ENCODE peak calls at places on chromosomes 16 and 17, in six cellular contexts. O, T, L, F, Q and G are unnamed samples.

GRCh38 chr16:23407436-23408125 is 45.4 kb downstream of the COG7 start:
- DNase-seq in Q (no peak), T (no peak), O (no peak), L (no peak), F (no peak), G (no peak)

GRCh38 chr17:77741109-77741508 is 217.4 kb upstream of the TNRC6C start:
- DNase-seq in T (no peak), Q (no peak), L (no peak), F (no peak), O (no peak), G (no peak)

GRCh38 chr16:8173111-8173644 is 417.1 kb downstream of the TMEM114 start:
- DNase-seq in L (no peak), F (peak; percentile 38), O (peak; percentile 28), Q (peak; percentile 48), T (peak; percentile 85), G (peak; percentile 64)

GRCh38 chr17:42347198-42347597 is 41.0 kb downstream of the STAT3 start:
- DNase-seq in T (no peak), O (peak; percentile 83), Q (no peak), L (peak; percentile 79), F (peak; percentile 77), G (peak; percentile 29)

GRCh38 chr16:48556210-48556912 is 53.6 kb downstream of the N4BP1 start:
- DNase-seq in L (no peak), O (no peak), F (no peak), Q (no peak), T (no peak), G (no peak)

GRCh38 chr17:69448431-69449102 is 34.1 kb downstream of the MAP2K6 start:
- DNase-seq in F (no peak), Q (peak; percentile 29), T (peak; percentile 73), O (peak; percentile 4), L (no peak), G (no peak)

GRCh38 chr16:89711601-89712475 is 8.9 kb downstream of the VPS9D1 start:
- DNase-seq in O (peak; percentile 49), F (peak; percentile 37), L (no peak), Q (no peak), T (no peak), G (no peak)

GRCh38 chr17:27233783-27234182 is 60.1 kb upstream of the WSB1 start:
- DNase-seq in Q (no peak), L (no peak), O (no peak), T (no peak), F (no peak), G (no peak)

GRCh38 chr16:23145608-23146007 is 3.6 kb downstream of the USP31 start:
- DNase-seq in L (no peak), Q (no peak), T (no peak), O (peak; percentile 60), F (peak; percentile 94), G (no peak)

GRCh38 chr17:66942453-66943264 is 21.8 kb upstream of the CACNG4 start:
- DNase-seq in F (no peak), L (no peak), O (no peak), Q (no peak), T (no peak), G (no peak)

GRCh38 chr17:71412803-71413202 is 708.0 kb upstream of the SOX9 start:
- DNase-seq in L (no peak), T (no peak), O (peak; percentile 97), Q (no peak), F (peak; percentile 98), G (peak; percentile 77)

GRCh38 chr16:28981517-28981916 is 3.3 kb upstream of the LAT start:
- DNase-seq in L (no peak), F (no peak), T (no peak), O (no peak), Q (no peak), G (no peak)

GRCh38 chr17:34291721-34292348 is 6.3 kb downstream of the CCL11 start:
- DNase-seq in O (no peak), L (no peak), F (no peak), T (no peak), Q (no peak), G (no peak)

GRCh38 chr16:85327731-85328664 is 215.7 kb upstream of the CIBAR2 start:
- DNase-seq in L (no peak), F (no peak), Q (no peak), T (peak; percentile 95), O (no peak), G (peak; percentile 96)

GRCh38 chr17:59004338-59005111 is 102.2 kb downstream of the TRIM37 start:
- DNase-seq in O (peak; percentile 82), F (peak; percentile 29), Q (peak; percentile 21), T (peak; percentile 71), L (peak; percentile 73), G (peak; percentile 72)

DNA sequence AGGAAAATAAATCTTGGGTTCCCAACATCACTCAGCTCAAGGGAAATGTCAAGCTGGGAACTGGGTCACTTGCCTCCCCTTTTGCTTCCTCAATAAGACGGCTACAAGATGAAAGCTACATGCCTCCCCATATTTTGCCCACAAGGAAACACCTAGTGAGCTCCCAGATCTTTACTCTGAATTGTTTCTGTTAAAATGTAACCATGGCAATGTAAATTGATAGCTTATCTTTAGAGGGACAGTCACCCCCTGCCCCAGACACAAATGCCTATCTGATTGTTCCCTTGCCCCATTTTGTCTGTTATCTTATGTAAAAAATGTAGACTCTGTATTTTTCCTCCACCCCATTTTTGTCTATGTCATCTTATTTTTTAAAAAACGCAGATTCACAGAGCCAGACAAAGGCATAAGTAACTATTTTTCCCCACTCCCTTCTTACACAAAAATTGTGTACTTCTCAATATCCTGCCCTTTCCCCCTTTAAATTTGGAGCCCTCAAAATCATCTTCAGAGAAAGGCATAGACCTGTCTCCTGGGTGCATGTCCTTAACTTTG is 288.7 kb upstream of the ERCC4 start:
- DNase-seq in T (no peak), Q (no peak), O (no peak), F (no peak), L (no peak), G (no peak)
- H3K4me1 ChIP-seq in T (no peaks in the 10 kb centered on the region), Q (no peaks in the 10 kb centered on the region), O (no peaks in the 10 kb centered on the region), F (no peaks in the 10 kb centered on the region), L (no peaks in the 10 kb centered on the region), G (no peaks in the 10 kb centered on the region)

GRCh38 chr17:3167574-3167973 is 29.7 kb upstream of the OR1A2 start:
- DNase-seq in T (no peak), Q (no peak), O (no peak), F (no peak), L (no peak), G (no peak)
- H3K9me3 ChIP-seq in T (peaks cover 4% of the 10 kb centered on the region), Q (peaks cover 12% of the 10 kb centered on the region), O (no peaks in the 10 kb centered on the region), F (no peaks in the 10 kb centered on the region), L (peaks cover 17% of the 10 kb centered on the region), G (no peaks in the 10 kb centered on the region)

DNA sequence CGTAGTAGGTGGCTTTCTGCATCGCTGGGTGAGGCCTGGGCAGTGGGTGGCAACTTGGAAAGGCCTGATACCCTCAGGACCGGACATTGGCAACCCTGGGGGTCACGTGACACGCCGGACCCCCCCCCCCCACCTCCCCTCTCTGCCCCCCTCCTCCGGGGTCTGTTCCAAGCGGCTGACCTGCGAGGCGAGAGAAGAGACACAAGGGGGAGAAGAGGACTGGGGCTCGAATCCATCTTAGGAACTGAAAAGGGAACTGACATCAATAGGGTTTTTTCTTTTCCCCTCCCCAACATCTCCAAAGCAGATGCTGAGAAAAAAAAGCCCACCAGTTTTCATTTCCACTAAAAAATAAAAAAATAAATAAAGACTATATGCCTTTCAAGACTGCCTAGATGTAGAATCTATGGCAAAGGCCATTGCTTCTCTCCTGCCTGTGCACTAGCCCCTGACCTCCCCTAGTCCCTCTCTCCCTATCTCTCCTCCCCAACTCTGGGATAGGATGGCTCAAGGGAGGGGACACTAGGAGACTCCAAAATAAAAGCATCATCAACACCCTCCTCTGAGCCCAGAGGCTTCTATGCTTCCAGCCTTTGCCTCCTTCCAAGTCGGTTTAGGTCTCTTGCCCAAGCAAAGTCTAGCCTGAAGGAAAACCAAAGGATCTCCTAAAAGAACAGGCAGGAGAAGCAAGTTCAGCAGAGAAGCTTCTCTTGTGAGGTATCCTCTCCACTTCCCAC is 7.7 kb upstream of the HOXB2 start:
- DNase-seq in Q (no peak), T (no peak), L (no peak), O (no peak), F (peak; percentile 68), G (no peak)
- H3K27me3 ChIP-seq in Q (peaks cover 100% of the 10 kb centered on the region), T (peaks cover 61% of the 10 kb centered on the region), L (peaks cover 7% of the 10 kb centered on the region), O (no peaks in the 10 kb centered on the region), F (no peaks in the 10 kb centered on the region), G (no peaks in the 10 kb centered on the region)

GRCh38 chr16:30063893-30064745 is 1.4 kb upstream of the ALDOA start:
- DNase-seq in O (peak; percentile 46), T (no peak), L (peak; percentile 89), Q (peak; percentile 84), F (no peak), G (peak; percentile 28)

GRCh38 chr16:30063278-30063892 is 2.2 kb upstream of the ALDOA start:
- DNase-seq in L (no peak), F (no peak), T (no peak), Q (no peak), O (no peak), G (no peak)

GRCh38 chr16:30065943-30066881 is 652 bp downstream of the ALDOA start:
- DNase-seq in O (peak; percentile 81), Q (no peak), L (no peak), T (no peak), F (peak; percentile 71), G (peak; percentile 68)

GRCh38 chr16:30065112-30065942 is at the start of gene ALDOA:
- DNase-seq in O (peak; percentile 99), F (peak; percentile 100), T (peak; percentile 95), L (peak; percentile 98), Q (peak; percentile 99), G (peak; percentile 100)

GRCh38 chr16:30064746-30065111 is 831 bp upstream of the ALDOA start:
- DNase-seq in L (no peak), Q (no peak), O (no peak), F (no peak), T (peak; percentile 38), G (no peak)
- H3K4me1 ChIP-seq in L (no peaks in the 10 kb centered on the region), Q (peaks cover 81% of the 10 kb centered on the region), O (peaks cover 54% of the 10 kb centered on the region), F (peaks cover 36% of the 10 kb centered on the region), T (peaks cover 17% of the 10 kb centered on the region), G (peaks cover 30% of the 10 kb centered on the region)

DNA sequence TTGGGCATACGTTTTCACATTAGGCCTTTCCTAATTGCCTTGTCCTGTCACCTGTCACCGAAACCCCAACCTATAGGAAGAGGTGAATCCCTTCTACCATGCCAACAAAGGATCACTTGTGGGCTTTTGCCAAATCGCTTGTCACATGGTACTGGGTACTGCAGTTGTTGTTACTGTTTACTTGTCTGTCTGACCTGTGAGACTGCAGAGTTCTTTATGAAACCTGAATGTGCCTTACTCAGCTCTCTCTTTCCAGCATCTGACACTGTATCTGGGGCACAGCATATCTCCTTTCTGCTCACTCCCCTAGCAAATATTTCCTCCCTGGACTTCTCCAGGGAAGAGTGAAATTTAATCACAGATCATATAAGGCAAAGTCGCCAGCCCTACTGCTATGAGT is 1272.4 kb downstream of the CDH8 start:
- DNase-seq in F (no peak), Q (no peak), T (no peak), L (no peak), O (no peak), G (no peak)
- H3K9me3 ChIP-seq in F (peaks cover 2% of the 10 kb centered on the region), Q (peaks cover 12% of the 10 kb centered on the region), T (no peaks in the 10 kb centered on the region), L (no peaks in the 10 kb centered on the region), O (peaks cover 3% of the 10 kb centered on the region), G (no peaks in the 10 kb centered on the region)